ENCODE peak calls at places on chromosome 17, in eight cellular contexts. One of them, this sample, is unnamed.

GRCh38 chr17:42886283-42887176 is 14.1 kb upstream of the G6PC1 start:
- ATAC-seq in T-cell: no peak
- ATAC-seq in effector memory CD8-positive, alpha-beta T cell: no peak
- ATAC-seq in activated CD8-positive, alpha-beta memory T cell treated with anti-CD3 and anti-CD28 coated beads, Interleukin-2, amount 10 ng/mL, durations not matched to agents 7 days and 5 days: no peak
- ATAC-seq in aorta: no peak
- ATAC-seq in activated T-cell treated with anti-CD3 and anti-CD28 coated beads, Interleukin-2, amount 50 U/mL, for 4 hours: no peak
- ATAC-seq in left lobe of liver: peak
- ATAC-seq in left cardiac atrium: peak
- ATAC-seq in this sample: no peak

GRCh38 chr17:41870627-41871026 is 5.4 kb upstream of the KLHL11 start:
- ATAC-seq in T-cell: no peak
- ATAC-seq in effector memory CD8-positive, alpha-beta T cell: no peak
- ATAC-seq in activated CD8-positive, alpha-beta memory T cell treated with anti-CD3 and anti-CD28 coated beads, Interleukin-2, amount 10 ng/mL, durations not matched to agents 7 days and 5 days: no peak
- ATAC-seq in aorta: no peak
- ATAC-seq in activated T-cell treated with anti-CD3 and anti-CD28 coated beads, Interleukin-2, amount 50 U/mL, for 4 hours: no peak
- ATAC-seq in left lobe of liver: no peak
- ATAC-seq in left cardiac atrium: peak
- ATAC-seq in this sample: no peak

GRCh38 chr17:9900019-9900594 is 5.0 kb downstream of the RCVRN start:
- ATAC-seq in T-cell: no peak
- ATAC-seq in effector memory CD8-positive, alpha-beta T cell: no peak
- ATAC-seq in activated CD8-positive, alpha-beta memory T cell treated with anti-CD3 and anti-CD28 coated beads, Interleukin-2, amount 10 ng/mL, durations not matched to agents 7 days and 5 days: no peak
- ATAC-seq in aorta: peak
- ATAC-seq in activated T-cell treated with anti-CD3 and anti-CD28 coated beads, Interleukin-2, amount 50 U/mL, for 4 hours: no peak
- ATAC-seq in left lobe of liver: peak
- ATAC-seq in left cardiac atrium: no peak
- ATAC-seq in this sample: no peak

GRCh38 chr17:40021471-40021961 is 6.3 kb downstream of the CSF3 start:
- ATAC-seq in T-cell: no peak
- ATAC-seq in effector memory CD8-positive, alpha-beta T cell: no peak
- ATAC-seq in activated CD8-positive, alpha-beta memory T cell treated with anti-CD3 and anti-CD28 coated beads, Interleukin-2, amount 10 ng/mL, durations not matched to agents 7 days and 5 days: no peak
- ATAC-seq in aorta: peak
- ATAC-seq in activated T-cell treated with anti-CD3 and anti-CD28 coated beads, Interleukin-2, amount 50 U/mL, for 4 hours: no peak
- ATAC-seq in left lobe of liver: no peak
- ATAC-seq in left cardiac atrium: peak
- ATAC-seq in this sample: peak

GRCh38 chr17:42751628-42752027 is 6.8 kb upstream of the EZH1 start:
- ATAC-seq in T-cell: no peak
- ATAC-seq in effector memory CD8-positive, alpha-beta T cell: no peak
- ATAC-seq in activated CD8-positive, alpha-beta memory T cell treated with anti-CD3 and anti-CD28 coated beads, Interleukin-2, amount 10 ng/mL, durations not matched to agents 7 days and 5 days: no peak
- ATAC-seq in aorta: no peak
- ATAC-seq in activated T-cell treated with anti-CD3 and anti-CD28 coated beads, Interleukin-2, amount 50 U/mL, for 4 hours: no peak
- ATAC-seq in left lobe of liver: no peak
- ATAC-seq in left cardiac atrium: no peak
- ATAC-seq in this sample: no peak

GRCh38 chr17:43114101-43114691 is 11.0 kb downstream of the BRCA1 start:
- ATAC-seq in T-cell: no peak
- ATAC-seq in effector memory CD8-positive, alpha-beta T cell: no peak
- ATAC-seq in activated CD8-positive, alpha-beta memory T cell treated with anti-CD3 and anti-CD28 coated beads, Interleukin-2, amount 10 ng/mL, durations not matched to agents 7 days and 5 days: no peak
- ATAC-seq in aorta: no peak
- ATAC-seq in activated T-cell treated with anti-CD3 and anti-CD28 coated beads, Interleukin-2, amount 50 U/mL, for 4 hours: no peak
- ATAC-seq in left lobe of liver: no peak
- ATAC-seq in left cardiac atrium: no peak
- ATAC-seq in this sample: no peak

GRCh38 chr17:59764292-59764741 is 56.9 kb downstream of the VMP1 start:
- ATAC-seq in T-cell: no peak
- ATAC-seq in effector memory CD8-positive, alpha-beta T cell: no peak
- ATAC-seq in activated CD8-positive, alpha-beta memory T cell treated with anti-CD3 and anti-CD28 coated beads, Interleukin-2, amount 10 ng/mL, durations not matched to agents 7 days and 5 days: no peak
- ATAC-seq in aorta: no peak
- ATAC-seq in activated T-cell treated with anti-CD3 and anti-CD28 coated beads, Interleukin-2, amount 50 U/mL, for 4 hours: no peak
- ATAC-seq in left lobe of liver: no peak
- ATAC-seq in left cardiac atrium: no peak
- ATAC-seq in this sample: peak

GRCh38 chr17:46818929-46819859 is 702 bp upstream of the WNT3 start:
- ATAC-seq in T-cell: peak
- ATAC-seq in effector memory CD8-positive, alpha-beta T cell: peak
- ATAC-seq in activated CD8-positive, alpha-beta memory T cell treated with anti-CD3 and anti-CD28 coated beads, Interleukin-2, amount 10 ng/mL, durations not matched to agents 7 days and 5 days: peak
- ATAC-seq in aorta: no peak
- ATAC-seq in activated T-cell treated with anti-CD3 and anti-CD28 coated beads, Interleukin-2, amount 50 U/mL, for 4 hours: peak
- ATAC-seq in left lobe of liver: peak
- ATAC-seq in left cardiac atrium: peak
- ATAC-seq in this sample: no peak

GRCh38 chr17:76670020-76670707 is 26.6 kb upstream of the ST6GALNAC1 start:
- ATAC-seq in T-cell: peak
- ATAC-seq in effector memory CD8-positive, alpha-beta T cell: no peak
- ATAC-seq in activated CD8-positive, alpha-beta memory T cell treated with anti-CD3 and anti-CD28 coated beads, Interleukin-2, amount 10 ng/mL, durations not matched to agents 7 days and 5 days: no peak
- ATAC-seq in aorta: no peak
- ATAC-seq in activated T-cell treated with anti-CD3 and anti-CD28 coated beads, Interleukin-2, amount 50 U/mL, for 4 hours: no peak
- ATAC-seq in left lobe of liver: no peak
- ATAC-seq in left cardiac atrium: no peak
- ATAC-seq in this sample: no peak

GRCh38 chr17:64786337-64786736 is 124.2 kb upstream of the SMURF2 start:
- ATAC-seq in T-cell: no peak
- ATAC-seq in effector memory CD8-positive, alpha-beta T cell: no peak
- ATAC-seq in activated CD8-positive, alpha-beta memory T cell treated with anti-CD3 and anti-CD28 coated beads, Interleukin-2, amount 10 ng/mL, durations not matched to agents 7 days and 5 days: no peak
- ATAC-seq in aorta: no peak
- ATAC-seq in activated T-cell treated with anti-CD3 and anti-CD28 coated beads, Interleukin-2, amount 50 U/mL, for 4 hours: no peak
- ATAC-seq in left lobe of liver: no peak
- ATAC-seq in left cardiac atrium: no peak
- ATAC-seq in this sample: no peak

GRCh38 chr17:61335845-61336655 is 63.6 kb upstream of the TBX2 start:
- ATAC-seq in T-cell: no peak
- ATAC-seq in effector memory CD8-positive, alpha-beta T cell: no peak
- ATAC-seq in activated CD8-positive, alpha-beta memory T cell treated with anti-CD3 and anti-CD28 coated beads, Interleukin-2, amount 10 ng/mL, durations not matched to agents 7 days and 5 days: no peak
- ATAC-seq in aorta: peak
- ATAC-seq in activated T-cell treated with anti-CD3 and anti-CD28 coated beads, Interleukin-2, amount 50 U/mL, for 4 hours: no peak
- ATAC-seq in left lobe of liver: peak
- ATAC-seq in left cardiac atrium: peak
- ATAC-seq in this sample: no peak

GRCh38 chr17:33504571-33504970 is 211.5 kb upstream of the ASIC2 start:
- ATAC-seq in T-cell: no peak
- ATAC-seq in effector memory CD8-positive, alpha-beta T cell: no peak
- ATAC-seq in activated CD8-positive, alpha-beta memory T cell treated with anti-CD3 and anti-CD28 coated beads, Interleukin-2, amount 10 ng/mL, durations not matched to agents 7 days and 5 days: no peak
- ATAC-seq in aorta: no peak
- ATAC-seq in activated T-cell treated with anti-CD3 and anti-CD28 coated beads, Interleukin-2, amount 50 U/mL, for 4 hours: no peak
- ATAC-seq in left lobe of liver: no peak
- ATAC-seq in left cardiac atrium: no peak
- ATAC-seq in this sample: no peak

GRCh38 chr17:69269174-69269998 is 40.8 kb upstream of the ABCA10 start:
- ATAC-seq in T-cell: no peak
- ATAC-seq in effector memory CD8-positive, alpha-beta T cell: no peak
- ATAC-seq in activated CD8-positive, alpha-beta memory T cell treated with anti-CD3 and anti-CD28 coated beads, Interleukin-2, amount 10 ng/mL, durations not matched to agents 7 days and 5 days: no peak
- ATAC-seq in aorta: no peak
- ATAC-seq in activated T-cell treated with anti-CD3 and anti-CD28 coated beads, Interleukin-2, amount 50 U/mL, for 4 hours: no peak
- ATAC-seq in left lobe of liver: peak
- ATAC-seq in left cardiac atrium: peak
- ATAC-seq in this sample: peak

GRCh38 chr17:77227461-77228223 is 86.9 kb downstream of the SEC14L1 start:
- ATAC-seq in T-cell: peak
- ATAC-seq in effector memory CD8-positive, alpha-beta T cell: no peak
- ATAC-seq in activated CD8-positive, alpha-beta memory T cell treated with anti-CD3 and anti-CD28 coated beads, Interleukin-2, amount 10 ng/mL, durations not matched to agents 7 days and 5 days: no peak
- ATAC-seq in aorta: peak
- ATAC-seq in activated T-cell treated with anti-CD3 and anti-CD28 coated beads, Interleukin-2, amount 50 U/mL, for 4 hours: no peak
- ATAC-seq in left lobe of liver: peak
- ATAC-seq in left cardiac atrium: peak
- ATAC-seq in this sample: peak

GRCh38 chr17:78748048-78748729 is 33.9 kb downstream of the CYTH1 start:
- ATAC-seq in T-cell: no peak
- ATAC-seq in effector memory CD8-positive, alpha-beta T cell: peak
- ATAC-seq in activated CD8-positive, alpha-beta memory T cell treated with anti-CD3 and anti-CD28 coated beads, Interleukin-2, amount 10 ng/mL, durations not matched to agents 7 days and 5 days: peak
- ATAC-seq in aorta: no peak
- ATAC-seq in activated T-cell treated with anti-CD3 and anti-CD28 coated beads, Interleukin-2, amount 50 U/mL, for 4 hours: peak
- ATAC-seq in left lobe of liver: peak
- ATAC-seq in left cardiac atrium: peak
- ATAC-seq in this sample: no peak

GRCh38 chr17:32275060-32276042 is 9.7 kb downstream of the RHBDL3 start:
- ATAC-seq in T-cell: no peak
- ATAC-seq in effector memory CD8-positive, alpha-beta T cell: no peak
- ATAC-seq in activated CD8-positive, alpha-beta memory T cell treated with anti-CD3 and anti-CD28 coated beads, Interleukin-2, amount 10 ng/mL, durations not matched to agents 7 days and 5 days: no peak
- ATAC-seq in aorta: no peak
- ATAC-seq in activated T-cell treated with anti-CD3 and anti-CD28 coated beads, Interleukin-2, amount 50 U/mL, for 4 hours: no peak
- ATAC-seq in left lobe of liver: no peak
- ATAC-seq in left cardiac atrium: peak
- ATAC-seq in this sample: peak

This sample was measured in SK-N-SH treated with all-trans-retinoic acid at 6 μM for 48 hours.